ENCODE peak calls at places on chromosomes 6 and 20, in eight cellular contexts. One of them, this sample, is unnamed.
A peak's percentile ranks its signal among the peaks of the same experiment; 100 is the strongest.

GRCh38 chr6:138991206-138991605 is 3.2 kb upstream of the REPS1 start:
- DNase-seq in SK-N-SH: no peak
- DNase-seq in lower lobe of right lung: no peak
- DNase-seq in GM13977: no peak
- DNase-seq in foreskin fibroblast: no peak
- DNase-seq in RWPE1: no peak
- DNase-seq in nephron progenitor cell: no peak
- DNase-seq in H1: no peak
- DNase-seq in this sample: no peak

GRCh38 chr6:49551126-49551865 is 828 bp downstream of the C6orf141 start:
- DNase-seq in RWPE1: no peak
- DNase-seq in foreskin fibroblast: peak; percentile 56
- DNase-seq in SK-N-SH: no peak
- DNase-seq in lower lobe of right lung: no peak
- DNase-seq in H1: peak; percentile 73
- DNase-seq in GM13977: peak; percentile 12
- DNase-seq in nephron progenitor cell: peak; percentile 47
- DNase-seq in this sample: no peak

GRCh38 chr20:19888269-19888669 is 128.9 kb upstream of the NAA20 start:
- DNase-seq in GM13977: no peak
- DNase-seq in lower lobe of right lung: no peak
- DNase-seq in H1: no peak
- DNase-seq in foreskin fibroblast: no peak
- DNase-seq in RWPE1: no peak
- DNase-seq in SK-N-SH: no peak
- DNase-seq in nephron progenitor cell: peak; percentile 8
- DNase-seq in this sample: no peak

GRCh38 chr6:10146723-10147451 is 268.0 kb downstream of the TFAP2A start:
- DNase-seq in SK-N-SH: peak; percentile 29
- DNase-seq in lower lobe of right lung: no peak
- DNase-seq in foreskin fibroblast: peak; percentile 74
- DNase-seq in H1: no peak
- DNase-seq in nephron progenitor cell: peak; percentile 7
- DNase-seq in GM13977: peak; percentile 35
- DNase-seq in RWPE1: peak; percentile 69
- DNase-seq in this sample: peak; percentile 48

GRCh38 chr20:45254867-45255266 is 503 bp upstream of the SLPI start:
- DNase-seq in lower lobe of right lung: no peak
- DNase-seq in GM13977: peak; percentile 26
- DNase-seq in H1: no peak
- DNase-seq in foreskin fibroblast: peak; percentile 52
- DNase-seq in RWPE1: peak; percentile 85
- DNase-seq in SK-N-SH: no peak
- DNase-seq in nephron progenitor cell: no peak
- DNase-seq in this sample: peak; percentile 24

GRCh38 chr6:111950661-111951426 is 77.6 kb upstream of the FYN start:
- DNase-seq in lower lobe of right lung: no peak
- DNase-seq in nephron progenitor cell: peak; percentile 23
- DNase-seq in RWPE1: no peak
- DNase-seq in GM13977: no peak
- DNase-seq in H1: no peak
- DNase-seq in SK-N-SH: peak; percentile 32
- DNase-seq in foreskin fibroblast: peak; percentile 74
- DNase-seq in this sample: no peak

GRCh38 chr6:14876778-14877613 is 368.9 kb upstream of the JARID2 start:
- DNase-seq in foreskin fibroblast: peak; percentile 71
- DNase-seq in RWPE1: peak; percentile 70
- DNase-seq in GM13977: peak; percentile 44
- DNase-seq in H1: no peak
- DNase-seq in lower lobe of right lung: no peak
- DNase-seq in SK-N-SH: no peak
- DNase-seq in nephron progenitor cell: no peak
- DNase-seq in this sample: peak; percentile 57

GRCh38 chr6:3272911-3273547 is 14.3 kb downstream of the PSMG4 start:
- DNase-seq in lower lobe of right lung: peak; percentile 37
- DNase-seq in RWPE1: no peak
- DNase-seq in H1: no peak
- DNase-seq in foreskin fibroblast: no peak
- DNase-seq in SK-N-SH: no peak
- DNase-seq in GM13977: no peak
- DNase-seq in nephron progenitor cell: no peak
- DNase-seq in this sample: no peak

GRCh38 chr20:51286758-51287157 is 255.8 kb downstream of the NFATC2 start:
- DNase-seq in SK-N-SH: no peak
- DNase-seq in foreskin fibroblast: no peak
- DNase-seq in nephron progenitor cell: no peak
- DNase-seq in GM13977: no peak
- DNase-seq in lower lobe of right lung: no peak
- DNase-seq in H1: no peak
- DNase-seq in RWPE1: no peak
- DNase-seq in this sample: no peak

GRCh38 chr20:32841174-32841573 is 17.5 kb upstream of the EFCAB8 start:
- DNase-seq in SK-N-SH: no peak
- DNase-seq in lower lobe of right lung: no peak
- DNase-seq in GM13977: no peak
- DNase-seq in RWPE1: no peak
- DNase-seq in foreskin fibroblast: no peak
- DNase-seq in nephron progenitor cell: no peak
- DNase-seq in H1: no peak
- DNase-seq in this sample: no peak

GRCh38 chr6:97630592-97630991 is 347.6 kb upstream of the MMS22L start:
- DNase-seq in GM13977: no peak
- DNase-seq in SK-N-SH: no peak
- DNase-seq in foreskin fibroblast: peak; percentile 0
- DNase-seq in lower lobe of right lung: no peak
- DNase-seq in RWPE1: no peak
- DNase-seq in H1: no peak
- DNase-seq in nephron progenitor cell: no peak
- DNase-seq in this sample: no peak

GRCh38 chr20:61784801-61785566 is 280.7 kb downstream of the TAF4 start:
- DNase-seq in nephron progenitor cell: no peak
- DNase-seq in SK-N-SH: no peak
- DNase-seq in GM13977: no peak
- DNase-seq in foreskin fibroblast: no peak
- DNase-seq in lower lobe of right lung: peak; percentile 14
- DNase-seq in RWPE1: no peak
- DNase-seq in H1: no peak
- DNase-seq in this sample: no peak

GRCh38 chr20:22585786-22586493 is 1.6 kb upstream of the FOXA2 start:
- DNase-seq in RWPE1: no peak
- DNase-seq in lower lobe of right lung: no peak
- DNase-seq in GM13977: no peak
- DNase-seq in H1: no peak
- DNase-seq in foreskin fibroblast: no peak
- DNase-seq in SK-N-SH: no peak
- DNase-seq in nephron progenitor cell: no peak
- DNase-seq in this sample: no peak

GRCh38 chr6:125924169-125924568 is 32.4 kb upstream of the HINT3 start:
- DNase-seq in SK-N-SH: no peak
- DNase-seq in nephron progenitor cell: no peak
- DNase-seq in foreskin fibroblast: peak; percentile 61
- DNase-seq in lower lobe of right lung: no peak
- DNase-seq in RWPE1: no peak
- DNase-seq in H1: no peak
- DNase-seq in GM13977: no peak
- DNase-seq in this sample: no peak

GRCh38 chr6:33207569-33208088 is 671 bp upstream of the RING1 start:
- DNase-seq in SK-N-SH: peak; percentile 81
- DNase-seq in GM13977: no peak
- DNase-seq in RWPE1: peak; percentile 52
- DNase-seq in lower lobe of right lung: peak; percentile 65
- DNase-seq in nephron progenitor cell: peak; percentile 66
- DNase-seq in foreskin fibroblast: peak; percentile 80
- DNase-seq in H1: peak; percentile 66
- DNase-seq in this sample: no peak

GRCh38 chr6:139904158-139904533 is 529.7 kb upstream of the CITED2 start:
- DNase-seq in GM13977: no peak
- DNase-seq in nephron progenitor cell: no peak
- DNase-seq in foreskin fibroblast: no peak
- DNase-seq in lower lobe of right lung: no peak
- DNase-seq in H1: no peak
- DNase-seq in RWPE1: no peak
- DNase-seq in SK-N-SH: no peak
- DNase-seq in this sample: no peak

DNA sequence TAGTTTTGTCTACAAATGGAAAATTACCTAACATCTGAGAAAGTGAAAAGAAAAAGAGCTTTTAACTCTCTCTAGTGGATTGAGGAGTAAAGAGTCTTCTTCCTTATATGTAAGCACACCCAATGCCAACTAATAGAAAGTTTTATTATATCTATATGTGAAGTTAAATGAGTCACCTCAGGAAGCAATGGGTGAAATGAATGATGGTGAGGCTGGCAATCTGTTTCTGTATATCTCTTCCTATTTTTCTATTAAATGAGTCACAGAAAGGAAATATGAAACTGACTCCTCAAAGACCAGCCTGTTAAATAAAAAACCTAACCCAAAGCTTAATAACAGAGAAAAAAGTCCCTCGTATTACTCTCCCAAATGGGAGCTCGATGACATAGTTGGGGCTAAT is 71.3 kb downstream of the OTOR start:
- DNase-seq in foreskin fibroblast: peak; percentile 38
- DNase-seq in GM13977: no peak
- DNase-seq in RWPE1: no peak
- DNase-seq in H1: no peak
- DNase-seq in SK-N-SH: no peak
- DNase-seq in nephron progenitor cell: no peak
- DNase-seq in lower lobe of right lung: no peak
- DNase-seq in this sample: no peak
- TF ChIP-seq CTCF in foreskin fibroblast: no peak
- TF ChIP-seq CTCF in GM13977: no peak
- TF ChIP-seq CTCF in RWPE1: no peak
- TF ChIP-seq CTCF in H1: no peak
- TF ChIP-seq CTCF in SK-N-SH: no peak
- TF ChIP-seq CTCF in nephron progenitor cell: no peak
- TF ChIP-seq CTCF in lower lobe of right lung: no peak
- TF ChIP-seq CTCF in this sample: no peak

DNA sequence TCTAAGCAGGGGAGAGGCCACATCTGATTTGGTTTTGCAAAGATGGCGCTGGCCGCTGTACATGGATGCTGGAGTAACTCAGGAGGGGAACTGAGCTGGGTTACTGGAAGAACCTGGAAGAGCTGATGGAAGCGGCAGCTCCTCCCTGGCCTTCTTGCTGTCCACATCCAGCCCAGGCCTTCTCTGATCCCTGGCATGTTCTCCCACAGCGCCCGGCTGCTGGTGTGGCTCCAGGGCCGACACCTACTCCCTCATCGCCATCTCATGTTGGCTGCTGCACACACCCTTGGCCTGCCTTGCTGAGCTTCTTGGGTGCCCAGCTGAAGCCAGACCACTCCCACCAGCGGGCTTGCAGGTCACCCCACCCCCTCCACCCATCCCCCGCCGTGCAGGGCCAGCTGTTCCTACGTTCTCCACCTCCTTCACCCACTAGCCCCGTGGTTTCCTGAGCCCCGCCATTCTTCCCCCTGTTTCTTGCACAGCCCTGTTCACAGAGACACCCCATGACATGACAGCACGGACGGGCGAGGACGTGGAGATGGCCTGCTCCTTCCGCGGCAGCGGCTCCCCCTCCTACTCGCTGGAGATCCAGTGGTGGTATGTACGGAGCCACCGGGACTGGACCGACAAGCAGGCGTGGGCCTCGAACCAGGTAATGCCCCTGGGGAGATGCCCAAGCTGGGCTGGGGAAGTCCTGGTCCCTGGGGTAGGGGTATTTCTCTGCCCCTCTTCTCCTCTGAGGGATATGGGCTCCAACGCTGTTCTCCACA is 28.4 kb downstream of the VSTM2L start:
- DNase-seq in GM13977: no peak
- DNase-seq in nephron progenitor cell: no peak
- DNase-seq in foreskin fibroblast: no peak
- DNase-seq in lower lobe of right lung: no peak
- DNase-seq in RWPE1: no peak
- DNase-seq in H1: no peak
- DNase-seq in SK-N-SH: no peak
- DNase-seq in this sample: no peak
- TF ChIP-seq CTCF in GM13977: no peak
- TF ChIP-seq CTCF in nephron progenitor cell: no peak
- TF ChIP-seq CTCF in foreskin fibroblast: no peak
- TF ChIP-seq CTCF in lower lobe of right lung: no peak
- TF ChIP-seq CTCF in RWPE1: no peak
- TF ChIP-seq CTCF in H1: no peak
- TF ChIP-seq CTCF in SK-N-SH: no peak
- TF ChIP-seq CTCF in this sample: no peak

GRCh38 chr6:92125681-92126080 is 1293.7 kb downstream of the EPHA7 start:
- DNase-seq in GM13977: no peak
- DNase-seq in H1: no peak
- DNase-seq in foreskin fibroblast: no peak
- DNase-seq in RWPE1: no peak
- DNase-seq in nephron progenitor cell: no peak
- DNase-seq in SK-N-SH: no peak
- DNase-seq in lower lobe of right lung: no peak
- DNase-seq in this sample: no peak

GRCh38 chr6:92121228-92121627 is 1298.1 kb downstream of the EPHA7 start:
- DNase-seq in lower lobe of right lung: no peak
- DNase-seq in GM13977: no peak
- DNase-seq in RWPE1: no peak
- DNase-seq in foreskin fibroblast: no peak
- DNase-seq in H1: no peak
- DNase-seq in SK-N-SH: no peak
- DNase-seq in nephron progenitor cell: no peak
- DNase-seq in this sample: no peak

GRCh38 chr6:92126088-92126487 is 1293.3 kb downstream of the EPHA7 start:
- DNase-seq in nephron progenitor cell: no peak
- DNase-seq in foreskin fibroblast: no peak
- DNase-seq in H1: no peak
- DNase-seq in SK-N-SH: no peak
- DNase-seq in RWPE1: peak; percentile 76
- DNase-seq in lower lobe of right lung: no peak
- DNase-seq in GM13977: no peak
- DNase-seq in this sample: no peak

GRCh38 chr6:92124126-92124525 is 1295.2 kb downstream of the EPHA7 start:
- DNase-seq in foreskin fibroblast: peak; percentile 3
- DNase-seq in RWPE1: peak; percentile 55
- DNase-seq in GM13977: no peak
- DNase-seq in lower lobe of right lung: no peak
- DNase-seq in SK-N-SH: no peak
- DNase-seq in H1: no peak
- DNase-seq in nephron progenitor cell: no peak
- DNase-seq in this sample: no peak

DNA sequence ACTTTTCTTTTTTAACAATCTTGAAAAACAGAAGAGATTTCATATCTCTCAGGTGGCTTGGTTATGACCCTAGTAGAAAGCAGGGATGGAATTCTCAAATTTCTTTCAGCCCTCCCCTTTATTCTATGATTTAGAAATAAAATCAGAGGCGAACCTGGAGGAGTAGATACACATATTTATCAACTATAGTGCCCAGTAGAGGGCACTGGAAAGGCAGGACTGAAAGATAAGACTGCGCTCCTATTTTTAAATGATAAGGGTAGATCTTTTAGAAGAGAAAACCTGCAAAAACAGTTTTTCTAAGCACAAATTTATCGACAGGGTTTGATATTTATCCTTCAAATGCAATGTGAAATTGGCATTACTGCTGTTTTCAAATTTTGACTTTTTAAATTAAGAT is 1296.6 kb downstream of the EPHA7 start:
- DNase-seq in nephron progenitor cell: no peak
- DNase-seq in H1: no peak
- DNase-seq in foreskin fibroblast: no peak
- DNase-seq in RWPE1: no peak
- DNase-seq in lower lobe of right lung: no peak
- DNase-seq in SK-N-SH: peak; percentile 11
- DNase-seq in GM13977: no peak
- DNase-seq in this sample: no peak
- TF ChIP-seq CTCF in nephron progenitor cell: peak; percentile 28
- TF ChIP-seq CTCF in H1: peak; percentile 17
- TF ChIP-seq CTCF in foreskin fibroblast: no peak
- TF ChIP-seq CTCF in RWPE1: no peak
- TF ChIP-seq CTCF in lower lobe of right lung: peak; percentile 14
- TF ChIP-seq CTCF in SK-N-SH: peak; percentile 34
- TF ChIP-seq CTCF in GM13977: peak; percentile 28
- TF ChIP-seq CTCF in this sample: peak; percentile 13

GRCh38 chr6:133951881-133952814 is 876 bp upstream of the TBPL1 start:
- DNase-seq in foreskin fibroblast: peak; percentile 88
- DNase-seq in RWPE1: peak; percentile 73
- DNase-seq in nephron progenitor cell: peak; percentile 65
- DNase-seq in SK-N-SH: peak; percentile 78
- DNase-seq in H1: peak; percentile 76
- DNase-seq in GM13977: peak; percentile 79
- DNase-seq in lower lobe of right lung: peak; percentile 68
- DNase-seq in this sample: peak; percentile 71
- TF ChIP-seq CTCF in foreskin fibroblast: peak; percentile 40
- TF ChIP-seq CTCF in RWPE1: peak; percentile 34
- TF ChIP-seq CTCF in nephron progenitor cell: peak; percentile 51
- TF ChIP-seq CTCF in SK-N-SH: peak; percentile 48
- TF ChIP-seq CTCF in H1: peak; percentile 30
- TF ChIP-seq CTCF in GM13977: peak; percentile 41
- TF ChIP-seq CTCF in lower lobe of right lung: peak; percentile 50
- TF ChIP-seq CTCF in this sample: peak; percentile 13

This sample was measured in GM10248.